ENCODE peak calls at places on chromosomes 3 and 15, in five cellular contexts. A is SJSA1, B is cardiac muscle cell, L is SK-N-SH, C is right atrium auricular region. V is an unnamed sample.

GRCh38 chr15:99963096-99963825 is 230.0 kb upstream of the LYSMD4 start:
- DNase-seq in A (no peak), B (peak), L (peak), C (no peak), V (no peak)

GRCh38 chr15:38905634-38906033 is 341.0 kb upstream of the RASGRP1 start:
- DNase-seq in A (no peak), B (no peak), L (no peak), C (no peak), V (no peak)

GRCh38 chr3:181797431-181797830 is 85.7 kb downstream of the SOX2 start:
- DNase-seq in A (no peak), B (no peak), L (no peak), C (no peak), V (no peak)

GRCh38 chr15:88651293-88651692 is 12.5 kb downstream of the ISG20 start:
- DNase-seq in A (no peak), B (no peak), L (no peak), C (no peak), V (no peak)

GRCh38 chr3:119444590-119444989 is 18.8 kb downstream of the TMEM39A start:
- DNase-seq in A (no peak), B (no peak), L (no peak), C (no peak), V (no peak)

GRCh38 chr3:9582332-9582731 is 28.7 kb upstream of the LHFPL4 start:
- DNase-seq in A (no peak), B (no peak), L (no peak), C (no peak), V (no peak)

GRCh38 chr3:53236112-53236841 is 19.5 kb downstream of the TKT start:
- DNase-seq in A (peak), B (peak), L (no peak), C (peak), V (peak)

GRCh38 chr3:188854395-188855149 is 317.2 kb upstream of the TPRG1 start:
- DNase-seq in A (no peak), B (peak), L (no peak), C (no peak), V (no peak)

GRCh38 chr3:10770547-10770946 is 45.5 kb upstream of the SLC6A11 start:
- DNase-seq in A (no peak), B (no peak), L (no peak), C (no peak), V (no peak)

GRCh38 chr3:73808862-73809509 is 184.2 kb upstream of the PDZRN3 start:
- DNase-seq in A (no peak), B (peak), L (no peak), C (no peak), V (peak)

GRCh38 chr3:134677196-134677986 is 26.6 kb upstream of the KY start:
- DNase-seq in A (no peak), B (peak), L (peak), C (no peak), V (peak)

GRCh38 chr3:3800685-3801509 is 1.7 kb downstream of the LRRN1 start:
- DNase-seq in A (no peak), B (no peak), L (peak), C (no peak), V (peak)

GRCh38 chr3:34264650-34265049 is 466.2 kb downstream of the PDCD6IP start:
- DNase-seq in A (no peak), B (no peak), L (no peak), C (no peak), V (no peak)

GRCh38 chr3:34260991-34261365 is 462.5 kb downstream of the PDCD6IP start:
- DNase-seq in A (no peak), B (no peak), L (no peak), C (no peak), V (no peak)

GRCh38 chr3:34267088-34267487 is 468.7 kb downstream of the PDCD6IP start:
- DNase-seq in A (no peak), B (no peak), L (no peak), C (no peak), V (no peak)

GRCh38 chr3:34260266-34260990 is 462.0 kb downstream of the PDCD6IP start:
- DNase-seq in A (peak), B (peak), L (peak), C (peak), V (peak)

GRCh38 chr3:34263014-34263714 is 464.7 kb downstream of the PDCD6IP start:
- DNase-seq in A (no peak), B (no peak), L (no peak), C (no peak), V (peak)
- H3K27ac ChIP-seq in A (no peak), B (peak), L (peak), C (no peak), V (no peak)

DNA sequence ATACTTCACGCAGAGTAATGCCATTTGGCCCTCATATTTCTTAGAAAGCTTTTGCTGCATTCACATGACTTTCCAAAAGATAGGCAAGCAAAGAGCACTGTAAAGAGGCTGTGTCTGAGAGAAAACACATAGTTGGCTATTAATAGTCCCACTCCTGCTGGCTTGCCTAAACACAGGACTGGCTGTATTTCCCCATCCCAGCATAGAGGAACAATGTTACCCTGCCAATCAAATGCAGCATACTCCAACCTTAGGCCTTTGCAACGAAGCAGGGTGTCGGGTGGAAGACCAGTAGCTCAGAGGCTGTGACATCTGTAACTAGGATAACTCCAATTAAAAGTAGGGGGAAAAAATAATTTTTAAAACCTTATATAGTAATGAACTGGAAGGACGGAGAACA is 139.5 kb downstream of the TNIK start:
- DNase-seq in A (no peak), B (peak), L (no peak), C (peak), V (no peak)
- H3K27ac ChIP-seq in A (no peak), B (peak), L (peak), C (peak), V (no peak)

DNA sequence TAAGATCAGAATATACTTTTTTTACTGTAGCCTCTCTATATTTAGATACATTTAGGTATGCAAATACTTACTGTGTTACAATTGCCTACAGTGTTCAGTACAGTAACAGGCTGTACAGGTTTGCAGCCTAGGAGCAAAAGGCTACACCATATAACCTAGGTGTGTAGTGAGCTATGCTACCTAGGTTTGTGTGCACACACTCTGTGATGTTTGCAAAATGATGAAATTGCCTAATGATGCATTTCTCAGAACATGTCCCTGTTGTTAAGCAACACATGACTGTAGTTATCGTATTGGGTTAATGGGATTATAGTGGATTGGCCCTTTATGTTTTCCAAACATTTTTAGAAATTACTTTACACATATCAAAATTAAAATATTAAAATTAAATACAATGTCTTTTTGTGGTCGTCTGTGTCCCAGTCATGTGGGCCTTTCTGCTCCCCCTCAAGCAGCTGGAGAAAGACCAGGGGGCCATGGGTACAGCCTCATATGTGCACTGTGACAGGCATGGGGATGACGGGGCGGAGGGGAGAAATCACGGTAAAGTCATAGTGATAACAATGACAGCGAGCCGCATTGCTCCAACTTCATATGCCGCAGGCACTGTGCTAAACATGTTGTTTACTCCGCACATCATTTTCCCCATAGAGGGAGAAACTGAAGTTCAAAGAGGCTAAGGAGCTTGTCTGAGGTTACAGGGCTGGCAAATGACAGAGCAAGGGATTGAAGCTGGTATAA is 27.4 kb upstream of the PLA2G4E start:
- DNase-seq in A (no peak), B (no peak), L (no peak), C (no peak), V (no peak)
- H3K27ac ChIP-seq in A (no peak), B (no peak), L (no peak), C (no peak), V (no peak)

GRCh38 chr15:51846463-51847230 is 17.2 kb downstream of the TMOD3 start:
- DNase-seq in A (peak), B (peak), L (no peak), C (no peak), V (no peak)
- H3K27ac ChIP-seq in A (peak), B (no peak), L (peak), C (peak), V (no peak)

DNA sequence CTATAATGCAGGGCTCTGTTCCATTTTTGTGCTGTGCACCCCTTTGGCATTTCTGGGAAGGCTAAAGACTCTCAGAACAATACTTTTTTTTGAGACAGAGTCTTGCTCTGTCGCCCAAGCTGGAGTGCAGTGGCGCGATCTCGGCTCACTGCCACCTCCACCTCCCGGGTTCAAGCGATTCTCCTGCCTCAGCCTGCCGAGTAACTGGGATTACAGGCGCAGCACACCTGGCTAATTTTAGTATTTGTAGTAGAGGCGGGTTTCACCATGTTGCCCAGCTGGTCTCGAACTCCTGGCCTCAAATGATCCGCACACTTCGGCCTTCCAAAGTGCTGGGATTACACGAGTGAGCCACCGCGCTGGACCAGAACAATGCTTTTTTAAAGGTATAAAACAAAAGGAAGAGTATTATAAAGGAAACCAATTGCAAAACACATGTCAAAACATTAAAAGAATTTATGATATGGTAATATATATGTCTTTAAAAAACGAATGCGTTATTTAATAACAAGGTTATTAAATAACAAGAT is 999 bp downstream of the SQOR start:
- DNase-seq in A (no peak), B (no peak), L (no peak), C (no peak), V (no peak)
- H3K27ac ChIP-seq in A (no peak), B (no peak), L (no peak), C (peak), V (peak)

DNA sequence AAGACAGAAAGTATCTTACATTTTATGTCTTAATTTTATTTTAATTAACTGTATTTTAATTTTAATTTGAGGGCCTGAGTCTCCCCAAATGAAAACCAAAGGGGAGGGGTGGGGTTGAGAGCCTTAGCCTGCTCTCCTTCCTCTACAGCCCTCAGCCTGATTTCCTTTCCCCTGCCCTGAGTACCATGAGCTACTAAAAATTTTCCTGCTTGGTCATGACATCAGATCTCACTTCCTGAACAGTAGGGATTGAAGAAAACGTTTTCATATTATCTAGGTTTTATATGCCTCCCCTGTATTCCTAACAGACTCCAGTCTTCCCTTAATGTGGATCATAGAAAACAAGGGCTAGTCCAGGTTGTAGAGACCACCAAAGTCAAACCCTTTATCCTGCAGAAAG is 133.9 kb downstream of the MYLK start:
- DNase-seq in A (peak), B (peak), L (no peak), C (no peak), V (no peak)
- H3K27ac ChIP-seq in A (peak), B (no peak), L (peak), C (no peak), V (no peak)

GRCh38 chr3:100537646-100538338 is 45.4 kb downstream of the TMEM45A start:
- DNase-seq in A (no peak), B (no peak), L (no peak), C (no peak), V (no peak)
- H3K27ac ChIP-seq in A (no peak), B (no peak), L (no peak), C (no peak), V (no peak)

GRCh38 chr3:37491776-37492175 is 317.4 kb upstream of the LRRFIP2 start:
- DNase-seq in A (peak), B (peak), L (no peak), C (no peak), V (no peak)
- H3K27ac ChIP-seq in A (peak), B (no peak), L (peak), C (peak), V (no peak)

GRCh38 chr3:57166660-57167059 is 1.5 kb upstream of the IL17RD start:
- DNase-seq in A (no peak), B (no peak), L (no peak), C (no peak), V (no peak)

GRCh38 chr3:57169106-57169505 is 4.0 kb upstream of the IL17RD start:
- DNase-seq in A (no peak), B (no peak), L (no peak), C (no peak), V (no peak)

GRCh38 chr3:57168151-57168550 is 3.0 kb upstream of the IL17RD start:
- DNase-seq in A (no peak), B (no peak), L (no peak), C (no peak), V (no peak)

GRCh38 chr3:57170946-57171345 is 5.8 kb upstream of the IL17RD start:
- DNase-seq in A (no peak), B (no peak), L (no peak), C (no peak), V (no peak)

GRCh38 chr3:57169872-57170623 is 4.9 kb upstream of the IL17RD start:
- DNase-seq in A (peak), B (peak), L (peak), C (peak), V (peak)
- H3K27ac ChIP-seq in A (no peak), B (no peak), L (no peak), C (no peak), V (no peak)

V was measured in small intestine.